ENCODE peak calls at places on chromosomes 5 and 9, in nine cellular contexts. One of them, this sample, is unnamed. For H3K9me3, the result is how much of the 10 kb centered on the place peaks cover.

GRCh38 chr5:27612161-27612560 is 573.8 kb upstream of the CDH9 start:
- DNase-seq in tibial nerve: no peak
- DNase-seq in RWPE2: no peak
- DNase-seq in trophoblast cell: no peak
- DNase-seq in adrenal gland: no peak
- DNase-seq in upper lobe of right lung: no peak
- DNase-seq in CD4-positive, CD25-positive, alpha-beta regulatory T cell: no peak
- DNase-seq in CD8-positive, alpha-beta memory T cell: no peak
- DNase-seq in AG04450: no peak
- DNase-seq in this sample: no peak

GRCh38 chr5:159120446-159120845 is 20.7 kb upstream of the EBF1 start:
- DNase-seq in tibial nerve: no peak
- DNase-seq in RWPE2: no peak
- DNase-seq in trophoblast cell: no peak
- DNase-seq in adrenal gland: no peak
- DNase-seq in upper lobe of right lung: no peak
- DNase-seq in CD4-positive, CD25-positive, alpha-beta regulatory T cell: peak
- DNase-seq in CD8-positive, alpha-beta memory T cell: no peak
- DNase-seq in AG04450: no peak
- DNase-seq in this sample: no peak

GRCh38 chr5:160293901-160294561 is 18.3 kb downstream of the CCNJL start:
- DNase-seq in tibial nerve: no peak
- DNase-seq in RWPE2: no peak
- DNase-seq in trophoblast cell: no peak
- DNase-seq in adrenal gland: no peak
- DNase-seq in upper lobe of right lung: peak
- DNase-seq in CD4-positive, CD25-positive, alpha-beta regulatory T cell: no peak
- DNase-seq in CD8-positive, alpha-beta memory T cell: no peak
- DNase-seq in AG04450: no peak
- DNase-seq in this sample: no peak

GRCh38 chr5:109455598-109456096 is 45.9 kb upstream of the PJA2 start:
- DNase-seq in tibial nerve: no peak
- DNase-seq in RWPE2: peak
- DNase-seq in trophoblast cell: peak
- DNase-seq in adrenal gland: peak
- DNase-seq in upper lobe of right lung: no peak
- DNase-seq in CD4-positive, CD25-positive, alpha-beta regulatory T cell: no peak
- DNase-seq in CD8-positive, alpha-beta memory T cell: no peak
- DNase-seq in AG04450: peak
- DNase-seq in this sample: peak

GRCh38 chr5:138468966-138469539 is 3.8 kb downstream of the EGR1 start:
- DNase-seq in tibial nerve: no peak
- DNase-seq in RWPE2: no peak
- DNase-seq in trophoblast cell: no peak
- DNase-seq in adrenal gland: no peak
- DNase-seq in upper lobe of right lung: no peak
- DNase-seq in CD4-positive, CD25-positive, alpha-beta regulatory T cell: no peak
- DNase-seq in CD8-positive, alpha-beta memory T cell: no peak
- DNase-seq in AG04450: peak
- DNase-seq in this sample: no peak

GRCh38 chr9:38720083-38720755 is at the start of gene FAM240B:
- DNase-seq in tibial nerve: no peak
- DNase-seq in RWPE2: no peak
- DNase-seq in trophoblast cell: no peak
- DNase-seq in adrenal gland: no peak
- DNase-seq in upper lobe of right lung: no peak
- DNase-seq in CD4-positive, CD25-positive, alpha-beta regulatory T cell: no peak
- DNase-seq in CD8-positive, alpha-beta memory T cell: no peak
- DNase-seq in AG04450: no peak
- DNase-seq in this sample: no peak

GRCh38 chr9:136204838-136205706 is at the start of gene LHX3:
- DNase-seq in tibial nerve: no peak
- DNase-seq in RWPE2: no peak
- DNase-seq in trophoblast cell: peak
- DNase-seq in adrenal gland: no peak
- DNase-seq in upper lobe of right lung: no peak
- DNase-seq in CD4-positive, CD25-positive, alpha-beta regulatory T cell: no peak
- DNase-seq in CD8-positive, alpha-beta memory T cell: no peak
- DNase-seq in AG04450: no peak
- DNase-seq in this sample: no peak

GRCh38 chr9:106077731-106078130 is 383.4 kb downstream of the TMEM38B start:
- DNase-seq in tibial nerve: no peak
- DNase-seq in RWPE2: no peak
- DNase-seq in trophoblast cell: no peak
- DNase-seq in adrenal gland: no peak
- DNase-seq in upper lobe of right lung: no peak
- DNase-seq in CD4-positive, CD25-positive, alpha-beta regulatory T cell: no peak
- DNase-seq in CD8-positive, alpha-beta memory T cell: no peak
- DNase-seq in AG04450: no peak
- DNase-seq in this sample: no peak

GRCh38 chr9:110432253-110432652 is 94.6 kb upstream of the TXNDC8 start:
- DNase-seq in tibial nerve: no peak
- DNase-seq in RWPE2: no peak
- DNase-seq in trophoblast cell: peak
- DNase-seq in adrenal gland: no peak
- DNase-seq in upper lobe of right lung: no peak
- DNase-seq in CD4-positive, CD25-positive, alpha-beta regulatory T cell: no peak
- DNase-seq in CD8-positive, alpha-beta memory T cell: no peak
- DNase-seq in AG04450: no peak
- DNase-seq in this sample: no peak

GRCh38 chr9:8284835-8285234 is 485.3 kb upstream of the DMAC1 start:
- DNase-seq in tibial nerve: no peak
- DNase-seq in RWPE2: no peak
- DNase-seq in trophoblast cell: no peak
- DNase-seq in adrenal gland: no peak
- DNase-seq in upper lobe of right lung: no peak
- DNase-seq in CD4-positive, CD25-positive, alpha-beta regulatory T cell: no peak
- DNase-seq in CD8-positive, alpha-beta memory T cell: no peak
- DNase-seq in AG04450: no peak
- DNase-seq in this sample: no peak
- H3K9me3 ChIP-seq in tibial nerve: under half
- H3K9me3 ChIP-seq in RWPE2: under half
- H3K9me3 ChIP-seq in trophoblast cell: under half
- H3K9me3 ChIP-seq in adrenal gland: under half
- H3K9me3 ChIP-seq in upper lobe of right lung: under half
- H3K9me3 ChIP-seq in CD4-positive, CD25-positive, alpha-beta regulatory T cell: under half
- H3K9me3 ChIP-seq in CD8-positive, alpha-beta memory T cell: under half
- H3K9me3 ChIP-seq in AG04450: under half
- H3K9me3 ChIP-seq in this sample: under half

DNA sequence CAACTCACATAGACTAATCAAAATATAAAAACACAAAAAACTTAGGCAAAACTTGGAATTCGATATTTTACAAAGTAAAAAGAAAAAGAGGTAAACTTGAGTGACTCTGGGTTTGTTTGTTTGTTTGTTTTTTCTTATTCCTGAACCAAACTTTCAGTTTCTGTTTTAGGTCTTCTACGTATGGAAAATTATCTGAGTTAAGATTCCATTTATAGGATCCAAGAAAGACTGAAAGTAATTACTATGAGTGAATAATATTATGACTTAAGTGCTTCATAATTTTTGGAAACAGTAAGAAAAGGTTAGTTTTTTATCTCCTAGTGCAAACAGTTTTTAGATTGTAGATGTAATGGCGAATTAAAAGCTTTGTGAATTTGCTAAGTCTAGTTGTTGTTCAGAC is 13.2 kb downstream of the ST8SIA4 start:
- DNase-seq in tibial nerve: no peak
- DNase-seq in RWPE2: no peak
- DNase-seq in trophoblast cell: no peak
- DNase-seq in adrenal gland: no peak
- DNase-seq in upper lobe of right lung: no peak
- DNase-seq in CD4-positive, CD25-positive, alpha-beta regulatory T cell: no peak
- DNase-seq in CD8-positive, alpha-beta memory T cell: no peak
- DNase-seq in AG04450: no peak
- DNase-seq in this sample: no peak
- H3K4me3 ChIP-seq in tibial nerve: peak
- H3K4me3 ChIP-seq in RWPE2: no peak
- H3K4me3 ChIP-seq in trophoblast cell: no peak
- H3K4me3 ChIP-seq in adrenal gland: no peak
- H3K4me3 ChIP-seq in upper lobe of right lung: peak
- H3K4me3 ChIP-seq in CD4-positive, CD25-positive, alpha-beta regulatory T cell: peak
- H3K4me3 ChIP-seq in CD8-positive, alpha-beta memory T cell: peak
- H3K4me3 ChIP-seq in AG04450: no peak
- H3K4me3 ChIP-seq in this sample: peak

GRCh38 chr5:2691530-2691929 is 59.9 kb downstream of the IRX2 start:
- DNase-seq in tibial nerve: no peak
- DNase-seq in RWPE2: no peak
- DNase-seq in trophoblast cell: no peak
- DNase-seq in adrenal gland: no peak
- DNase-seq in upper lobe of right lung: no peak
- DNase-seq in CD4-positive, CD25-positive, alpha-beta regulatory T cell: no peak
- DNase-seq in CD8-positive, alpha-beta memory T cell: no peak
- DNase-seq in AG04450: no peak
- DNase-seq in this sample: no peak
- H3K9me3 ChIP-seq in tibial nerve: under half
- H3K9me3 ChIP-seq in RWPE2: under half
- H3K9me3 ChIP-seq in trophoblast cell: under half
- H3K9me3 ChIP-seq in adrenal gland: under half
- H3K9me3 ChIP-seq in upper lobe of right lung: under half
- H3K9me3 ChIP-seq in CD4-positive, CD25-positive, alpha-beta regulatory T cell: under half
- H3K9me3 ChIP-seq in CD8-positive, alpha-beta memory T cell: under half
- H3K9me3 ChIP-seq in AG04450: under half
- H3K9me3 ChIP-seq in this sample: under half

GRCh38 chr9:14029811-14030210 is 284.1 kb downstream of the NFIB start:
- DNase-seq in tibial nerve: no peak
- DNase-seq in RWPE2: no peak
- DNase-seq in trophoblast cell: no peak
- DNase-seq in adrenal gland: no peak
- DNase-seq in upper lobe of right lung: no peak
- DNase-seq in CD4-positive, CD25-positive, alpha-beta regulatory T cell: no peak
- DNase-seq in CD8-positive, alpha-beta memory T cell: no peak
- DNase-seq in AG04450: no peak
- DNase-seq in this sample: no peak

GRCh38 chr9:14030350-14030823 is 283.6 kb downstream of the NFIB start:
- DNase-seq in tibial nerve: no peak
- DNase-seq in RWPE2: peak
- DNase-seq in trophoblast cell: no peak
- DNase-seq in adrenal gland: peak
- DNase-seq in upper lobe of right lung: no peak
- DNase-seq in CD4-positive, CD25-positive, alpha-beta regulatory T cell: no peak
- DNase-seq in CD8-positive, alpha-beta memory T cell: no peak
- DNase-seq in AG04450: peak
- DNase-seq in this sample: no peak

GRCh38 chr9:14031015-14031414 is 282.9 kb downstream of the NFIB start:
- DNase-seq in tibial nerve: no peak
- DNase-seq in RWPE2: no peak
- DNase-seq in trophoblast cell: no peak
- DNase-seq in adrenal gland: no peak
- DNase-seq in upper lobe of right lung: no peak
- DNase-seq in CD4-positive, CD25-positive, alpha-beta regulatory T cell: no peak
- DNase-seq in CD8-positive, alpha-beta memory T cell: no peak
- DNase-seq in AG04450: peak
- DNase-seq in this sample: peak

GRCh38 chr9:14033067-14033466 is 280.9 kb downstream of the NFIB start:
- DNase-seq in tibial nerve: no peak
- DNase-seq in RWPE2: no peak
- DNase-seq in trophoblast cell: no peak
- DNase-seq in adrenal gland: no peak
- DNase-seq in upper lobe of right lung: no peak
- DNase-seq in CD4-positive, CD25-positive, alpha-beta regulatory T cell: no peak
- DNase-seq in CD8-positive, alpha-beta memory T cell: no peak
- DNase-seq in AG04450: no peak
- DNase-seq in this sample: no peak

GRCh38 chr9:14031761-14032279 is 282.1 kb downstream of the NFIB start:
- DNase-seq in tibial nerve: no peak
- DNase-seq in RWPE2: no peak
- DNase-seq in trophoblast cell: no peak
- DNase-seq in adrenal gland: no peak
- DNase-seq in upper lobe of right lung: no peak
- DNase-seq in CD4-positive, CD25-positive, alpha-beta regulatory T cell: no peak
- DNase-seq in CD8-positive, alpha-beta memory T cell: no peak
- DNase-seq in AG04450: no peak
- DNase-seq in this sample: no peak
- H3K4me3 ChIP-seq in tibial nerve: no peak
- H3K4me3 ChIP-seq in RWPE2: no peak
- H3K4me3 ChIP-seq in trophoblast cell: no peak
- H3K4me3 ChIP-seq in adrenal gland: no peak
- H3K4me3 ChIP-seq in upper lobe of right lung: no peak
- H3K4me3 ChIP-seq in CD4-positive, CD25-positive, alpha-beta regulatory T cell: no peak
- H3K4me3 ChIP-seq in CD8-positive, alpha-beta memory T cell: no peak
- H3K4me3 ChIP-seq in AG04450: no peak
- H3K4me3 ChIP-seq in this sample: no peak

DNA sequence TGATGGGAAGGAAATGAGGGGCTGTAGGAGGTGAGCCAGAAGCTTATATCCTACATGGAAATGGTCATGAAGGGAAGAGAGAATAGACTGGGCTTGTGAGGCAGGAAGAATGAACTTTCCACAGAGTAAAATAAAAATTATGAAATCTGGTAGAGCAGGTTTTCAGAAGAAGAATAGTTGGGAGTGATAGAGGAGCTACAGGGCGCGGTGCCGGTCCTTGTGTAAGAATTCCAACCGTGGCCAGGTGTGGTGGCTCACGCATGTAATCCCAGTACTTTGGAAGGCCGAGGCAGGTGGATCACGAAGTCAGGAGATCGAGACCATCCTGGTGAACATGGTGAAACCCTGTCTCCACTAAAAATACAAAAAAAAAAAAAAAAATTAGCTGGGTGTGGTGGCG is 8.9 kb upstream of the UNC13B start:
- DNase-seq in tibial nerve: no peak
- DNase-seq in RWPE2: no peak
- DNase-seq in trophoblast cell: peak
- DNase-seq in adrenal gland: no peak
- DNase-seq in upper lobe of right lung: no peak
- DNase-seq in CD4-positive, CD25-positive, alpha-beta regulatory T cell: no peak
- DNase-seq in CD8-positive, alpha-beta memory T cell: no peak
- DNase-seq in AG04450: no peak
- DNase-seq in this sample: no peak
- H3K9me3 ChIP-seq in tibial nerve: under half
- H3K9me3 ChIP-seq in RWPE2: under half
- H3K9me3 ChIP-seq in trophoblast cell: under half
- H3K9me3 ChIP-seq in adrenal gland: under half
- H3K9me3 ChIP-seq in upper lobe of right lung: under half
- H3K9me3 ChIP-seq in CD4-positive, CD25-positive, alpha-beta regulatory T cell: under half
- H3K9me3 ChIP-seq in CD8-positive, alpha-beta memory T cell: under half
- H3K9me3 ChIP-seq in AG04450: under half
- H3K9me3 ChIP-seq in this sample: under half

GRCh38 chr5:16179936-16180788 is 571 bp upstream of the MARCHF11 start:
- DNase-seq in tibial nerve: no peak
- DNase-seq in RWPE2: no peak
- DNase-seq in trophoblast cell: no peak
- DNase-seq in adrenal gland: no peak
- DNase-seq in upper lobe of right lung: peak
- DNase-seq in CD4-positive, CD25-positive, alpha-beta regulatory T cell: no peak
- DNase-seq in CD8-positive, alpha-beta memory T cell: no peak
- DNase-seq in AG04450: no peak
- DNase-seq in this sample: no peak

GRCh38 chr5:16179511-16179935 is at the start of gene MARCHF11:
- DNase-seq in tibial nerve: no peak
- DNase-seq in RWPE2: no peak
- DNase-seq in trophoblast cell: no peak
- DNase-seq in adrenal gland: no peak
- DNase-seq in upper lobe of right lung: no peak
- DNase-seq in CD4-positive, CD25-positive, alpha-beta regulatory T cell: no peak
- DNase-seq in CD8-positive, alpha-beta memory T cell: no peak
- DNase-seq in AG04450: no peak
- DNase-seq in this sample: no peak

GRCh38 chr5:16180789-16181082 is 1.1 kb upstream of the MARCHF11 start:
- DNase-seq in tibial nerve: no peak
- DNase-seq in RWPE2: no peak
- DNase-seq in trophoblast cell: no peak
- DNase-seq in adrenal gland: no peak
- DNase-seq in upper lobe of right lung: no peak
- DNase-seq in CD4-positive, CD25-positive, alpha-beta regulatory T cell: no peak
- DNase-seq in CD8-positive, alpha-beta memory T cell: no peak
- DNase-seq in AG04450: no peak
- DNase-seq in this sample: no peak

GRCh38 chr5:16178745-16179372 is 732 bp downstream of the MARCHF11 start:
- DNase-seq in tibial nerve: peak
- DNase-seq in RWPE2: peak
- DNase-seq in trophoblast cell: peak
- DNase-seq in adrenal gland: peak
- DNase-seq in upper lobe of right lung: peak
- DNase-seq in CD4-positive, CD25-positive, alpha-beta regulatory T cell: no peak
- DNase-seq in CD8-positive, alpha-beta memory T cell: no peak
- DNase-seq in AG04450: no peak
- DNase-seq in this sample: peak
- H3K4me3 ChIP-seq in tibial nerve: no peak
- H3K4me3 ChIP-seq in RWPE2: no peak
- H3K4me3 ChIP-seq in trophoblast cell: peak
- H3K4me3 ChIP-seq in adrenal gland: no peak
- H3K4me3 ChIP-seq in upper lobe of right lung: no peak
- H3K4me3 ChIP-seq in CD4-positive, CD25-positive, alpha-beta regulatory T cell: no peak
- H3K4me3 ChIP-seq in CD8-positive, alpha-beta memory T cell: no peak
- H3K4me3 ChIP-seq in AG04450: no peak
- H3K4me3 ChIP-seq in this sample: peak

This sample was measured in right cardiac atrium.